ENCODE peak calls at places on chromosomes 13 and 19, in eight cellular contexts. E, H, Y, N, Z, A, V and M are unnamed samples.

GRCh38 chr13:60335531-60335930 is 61.5 kb upstream of the TDRD3 start:
- DNase-seq in E (peak), H (no peak), Y (peak), N (no peak), Z (no peak), A (no peak), V (no peak), M (no peak)

GRCh38 chr19:16062789-16063188 is 13.5 kb upstream of the TPM4 start:
- DNase-seq in E (no peak), H (peak), Y (no peak), N (no peak), Z (no peak), A (no peak), V (no peak), M (no peak)

GRCh38 chr19:18167975-18168645 is 5.5 kb upstream of the IFI30 start:
- DNase-seq in E (peak), H (peak), Y (no peak), N (no peak), Z (no peak), A (no peak), V (no peak), M (peak)

GRCh38 chr19:20423381-20424207 is 142.0 kb downstream of the ZNF737 start:
- DNase-seq in E (peak), H (peak), Y (no peak), N (no peak), Z (peak), A (no peak), V (peak), M (no peak)

GRCh38 chr13:51019026-51019425 is 92.0 kb downstream of the C13orf42 start:
- DNase-seq in E (no peak), H (no peak), Y (no peak), N (no peak), Z (no peak), A (peak), V (no peak), M (no peak)

GRCh38 chr13:95644611-95645052 is at the start of gene DZIP1:
- DNase-seq in E (peak), H (peak), Y (peak), N (no peak), Z (peak), A (no peak), V (peak), M (peak)

GRCh38 chr13:98517576-98518310 is 59.2 kb downstream of the STK24 start:
- DNase-seq in E (no peak), H (no peak), Y (no peak), N (no peak), Z (no peak), A (no peak), V (no peak), M (no peak)

GRCh38 chr13:101155920-101156319 is 260.4 kb downstream of the NALCN start:
- DNase-seq in E (no peak), H (no peak), Y (no peak), N (no peak), Z (no peak), A (no peak), V (no peak), M (no peak)

GRCh38 chr13:26499209-26499601 is 58.3 kb upstream of the WASF3 start:
- DNase-seq in E (no peak), H (no peak), Y (no peak), N (no peak), Z (no peak), A (no peak), V (no peak), M (no peak)

GRCh38 chr19:2582984-2583956 is 107.3 kb downstream of the GADD45B start:
- DNase-seq in E (no peak), H (no peak), Y (peak), N (no peak), Z (no peak), A (no peak), V (no peak), M (no peak)

GRCh38 chr13:66344770-66345367 is 885.3 kb downstream of the PCDH9 start:
- DNase-seq in E (no peak), H (no peak), Y (no peak), N (no peak), Z (no peak), A (no peak), V (no peak), M (no peak)

GRCh38 chr13:86585826-86586225 is 786.6 kb upstream of the SLITRK6 start:
- DNase-seq in E (peak), H (peak), Y (no peak), N (no peak), Z (no peak), A (no peak), V (no peak), M (no peak)

GRCh38 chr13:78317030-78317429 is 286.3 kb downstream of the POU4F1 start:
- DNase-seq in E (no peak), H (no peak), Y (no peak), N (no peak), Z (no peak), A (no peak), V (no peak), M (no peak)

GRCh38 chr19:11425719-11426457 is 6.8 kb upstream of the RGL3 start:
- DNase-seq in E (no peak), H (no peak), Y (no peak), N (no peak), Z (no peak), A (no peak), V (no peak), M (no peak)

GRCh38 chr13:91347212-91347995 is at the start of gene MIR17HG:
- DNase-seq in E (peak), H (peak), Y (peak), N (peak), Z (peak), A (peak), V (peak), M (peak)

GRCh38 chr13:91349992-91350911 is 2.8 kb downstream of the MIR17HG start:
- DNase-seq in E (no peak), H (no peak), Y (no peak), N (no peak), Z (no peak), A (no peak), V (no peak), M (no peak)

GRCh38 chr13:91346848-91347211 is 657 bp upstream of the MIR17HG start:
- DNase-seq in E (no peak), H (peak), Y (peak), N (no peak), Z (no peak), A (no peak), V (peak), M (no peak)

GRCh38 chr13:91347996-91348905 is 764 bp downstream of the MIR17HG start:
- DNase-seq in E (no peak), H (peak), Y (peak), N (no peak), Z (peak), A (no peak), V (peak), M (peak)

DNA sequence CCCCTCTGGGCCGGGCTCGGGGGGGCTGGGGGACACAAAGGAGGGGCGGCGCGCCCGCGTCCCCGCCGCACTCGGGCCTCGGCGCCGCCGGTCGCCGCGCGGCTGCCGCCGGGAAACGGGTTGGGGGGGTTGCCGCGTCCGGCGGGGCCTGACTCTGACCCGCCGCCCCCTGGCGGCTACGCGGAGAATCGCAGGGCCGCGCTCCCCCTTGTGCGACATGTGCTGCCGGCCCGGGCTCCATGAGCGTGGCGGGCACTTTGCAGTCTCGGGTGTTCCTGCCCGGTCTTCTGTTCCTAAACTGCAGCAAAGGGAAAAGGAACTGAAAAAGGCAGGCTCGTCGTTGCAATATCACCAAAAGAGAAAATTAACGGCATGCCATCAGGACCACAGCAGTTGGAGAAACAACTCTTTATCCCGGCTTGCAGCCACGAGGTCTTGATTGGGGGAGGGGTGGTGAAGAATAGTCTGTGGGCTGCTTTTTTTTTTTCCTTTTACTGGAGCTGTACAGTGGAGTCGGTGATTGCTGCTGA is 1.5 kb downstream of the MIR17HG start:
- DNase-seq in E (peak), H (peak), Y (peak), N (peak), Z (peak), A (peak), V (peak), M (peak)
- TF ChIP-seq POLR2A in E (no peak), H (no peak), Y (peak), N (no peak), Z (no peak), A (no peak), V (peak), M (peak)

GRCh38 chr13:112982281-112983041 is 13.4 kb downstream of the MCF2L start:
- DNase-seq in E (no peak), H (no peak), Y (no peak), N (no peak), Z (no peak), A (no peak), V (no peak), M (no peak)
- TF ChIP-seq POLR2A in E (no peak), H (no peak), Y (no peak), N (no peak), Z (no peak), A (no peak), V (no peak), M (no peak)

DNA sequence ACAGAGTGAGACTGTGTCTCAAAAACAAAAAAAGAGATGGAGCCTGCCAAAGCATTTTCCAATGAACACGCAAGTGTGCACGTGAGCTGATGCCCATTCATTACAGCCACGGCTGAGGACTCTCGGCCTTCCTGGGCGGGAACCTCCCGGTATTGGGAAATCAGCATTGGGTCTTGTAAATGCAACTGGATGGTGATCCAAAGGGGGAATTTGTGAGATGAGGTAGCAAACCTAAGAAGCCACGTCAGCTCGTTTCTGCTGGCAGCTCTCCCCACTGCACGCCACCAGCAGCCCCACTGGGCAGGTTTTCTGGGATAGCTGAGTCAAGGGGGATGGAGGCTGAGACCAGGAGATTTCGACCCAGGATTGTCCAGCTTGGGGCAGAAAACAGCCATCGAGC is 11.5 kb downstream of the C13orf46 start:
- DNase-seq in E (no peak), H (no peak), Y (no peak), N (no peak), Z (no peak), A (no peak), V (no peak), M (no peak)
- TF ChIP-seq POLR2A in E (no peak), H (no peak), Y (no peak), N (no peak), Z (no peak), A (no peak), V (no peak), M (no peak)

DNA sequence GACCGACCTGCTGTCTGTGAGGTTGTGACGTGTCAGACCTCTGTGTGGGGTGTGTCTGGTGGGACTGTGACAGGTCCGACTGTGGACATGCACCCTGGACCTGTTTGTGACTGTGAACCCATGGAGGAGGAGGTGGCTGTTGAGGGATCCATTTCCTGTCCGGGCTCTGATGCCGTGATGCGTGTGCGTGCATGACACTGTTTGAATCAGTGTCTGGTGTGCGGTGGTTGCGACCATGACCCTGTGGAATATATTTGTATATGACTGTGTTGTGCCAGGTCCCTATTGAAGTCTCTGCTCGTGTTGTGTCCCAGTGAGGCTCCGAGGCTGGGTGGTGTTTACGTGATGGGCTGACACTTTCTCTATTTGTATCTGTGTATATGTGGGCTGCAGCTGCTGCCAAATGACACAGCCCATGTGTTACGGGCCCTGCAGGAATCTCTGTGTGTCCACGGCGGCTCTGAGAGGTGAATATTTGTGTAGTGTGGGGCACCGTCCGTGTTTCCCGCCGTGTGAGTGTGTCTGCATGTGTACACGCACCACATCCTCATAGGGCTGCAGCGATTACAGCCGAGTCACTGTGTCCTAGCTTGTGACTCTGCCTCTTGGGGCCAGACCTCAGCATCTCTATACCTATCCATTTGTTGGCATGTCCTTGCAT is 18.3 kb downstream of the CCDC97 start:
- DNase-seq in E (peak), H (no peak), Y (peak), N (no peak), Z (no peak), A (no peak), V (no peak), M (no peak)
- TF ChIP-seq POLR2A in E (no peak), H (no peak), Y (no peak), N (no peak), Z (no peak), A (no peak), V (no peak), M (no peak)

GRCh38 chr19:45322744-45323281 is at the start of gene CKM:
- DNase-seq in E (no peak), H (no peak), Y (no peak), N (no peak), Z (no peak), A (no peak), V (no peak), M (no peak)
- TF ChIP-seq POLR2A in E (no peak), H (no peak), Y (no peak), N (no peak), Z (no peak), A (no peak), V (no peak), M (no peak)

GRCh38 chr19:40614595-40615411 is 13.6 kb downstream of the LTBP4 start:
- DNase-seq in E (peak), H (peak), Y (peak), N (peak), Z (peak), A (no peak), V (peak), M (peak)
- TF ChIP-seq POLR2A in E (peak), H (peak), Y (no peak), N (no peak), Z (peak), A (no peak), V (no peak), M (no peak)

GRCh38 chr19:46016426-46017094 is 6.3 kb downstream of the PGLYRP1 start:
- DNase-seq in E (peak), H (peak), Y (peak), N (peak), Z (peak), A (no peak), V (peak), M (peak)
- TF ChIP-seq POLR2A in E (no peak), H (no peak), Y (no peak), N (no peak), Z (no peak), A (no peak), V (no peak), M (no peak)

GRCh38 chr19:5697022-5697889 is 7.2 kb downstream of the RPL36 start:
- DNase-seq in E (no peak), H (no peak), Y (no peak), N (no peak), Z (no peak), A (no peak), V (peak), M (no peak)
- TF ChIP-seq POLR2A in E (peak), H (no peak), Y (no peak), N (no peak), Z (no peak), A (no peak), V (no peak), M (no peak)

GRCh38 chr19:32869369-32870153 is at the start of gene SLC7A9:
- DNase-seq in E (no peak), H (no peak), Y (no peak), N (no peak), Z (no peak), A (no peak), V (no peak), M (no peak)
- TF ChIP-seq POLR2A in E (no peak), H (no peak), Y (no peak), N (no peak), Z (no peak), A (no peak), V (no peak), M (no peak)